ENCODE peak calls at places on chromosome 2, in nine cellular contexts. One of them, this sample, is unnamed.

GRCh38 chr2:16513626-16514025 is 152.0 kb downstream of the CYRIA start:
- DNase-seq in thyroid gland: no peak
- DNase-seq in IMR-90: no peak
- DNase-seq in body of pancreas: no peak
- DNase-seq in esophagus squamous epithelium: no peak
- DNase-seq in right lobe of liver: no peak
- DNase-seq in tibial nerve: no peak
- DNase-seq in sigmoid colon: no peak
- DNase-seq in GM12878: no peak
- DNase-seq in this sample: no peak

GRCh38 chr2:85429213-85429923 is 10.9 kb downstream of the SH2D6 start:
- DNase-seq in thyroid gland: no peak
- DNase-seq in IMR-90: no peak
- DNase-seq in body of pancreas: no peak
- DNase-seq in esophagus squamous epithelium: no peak
- DNase-seq in right lobe of liver: no peak
- DNase-seq in tibial nerve: no peak
- DNase-seq in sigmoid colon: no peak
- DNase-seq in GM12878: no peak
- DNase-seq in this sample: no peak

GRCh38 chr2:204650611-204651010 is 105.3 kb downstream of the PARD3B start:
- DNase-seq in thyroid gland: no peak
- DNase-seq in IMR-90: no peak
- DNase-seq in body of pancreas: no peak
- DNase-seq in esophagus squamous epithelium: no peak
- DNase-seq in right lobe of liver: no peak
- DNase-seq in tibial nerve: no peak
- DNase-seq in sigmoid colon: no peak
- DNase-seq in GM12878: no peak
- DNase-seq in this sample: no peak

GRCh38 chr2:50746526-50746925 is 285.4 kb downstream of the NRXN1 start:
- DNase-seq in thyroid gland: peak; percentile 2
- DNase-seq in IMR-90: peak; percentile 27
- DNase-seq in body of pancreas: peak; percentile 8
- DNase-seq in esophagus squamous epithelium: no peak
- DNase-seq in right lobe of liver: peak; percentile 28
- DNase-seq in tibial nerve: no peak
- DNase-seq in sigmoid colon: no peak
- DNase-seq in GM12878: no peak
- DNase-seq in this sample: no peak

GRCh38 chr2:8064608-8065007 is 617.2 kb upstream of the ID2 start:
- DNase-seq in thyroid gland: no peak
- DNase-seq in IMR-90: no peak
- DNase-seq in body of pancreas: no peak
- DNase-seq in esophagus squamous epithelium: no peak
- DNase-seq in right lobe of liver: no peak
- DNase-seq in tibial nerve: no peak
- DNase-seq in sigmoid colon: no peak
- DNase-seq in GM12878: no peak
- DNase-seq in this sample: no peak

GRCh38 chr2:57453929-57454328 is 592.7 kb upstream of the VRK2 start:
- DNase-seq in thyroid gland: no peak
- DNase-seq in IMR-90: no peak
- DNase-seq in body of pancreas: no peak
- DNase-seq in esophagus squamous epithelium: no peak
- DNase-seq in right lobe of liver: no peak
- DNase-seq in tibial nerve: no peak
- DNase-seq in sigmoid colon: no peak
- DNase-seq in GM12878: no peak
- DNase-seq in this sample: no peak

GRCh38 chr2:189534854-189535253 is 45.7 kb downstream of the SLC40A1 start:
- DNase-seq in thyroid gland: no peak
- DNase-seq in IMR-90: peak; percentile 78
- DNase-seq in body of pancreas: no peak
- DNase-seq in esophagus squamous epithelium: no peak
- DNase-seq in right lobe of liver: no peak
- DNase-seq in tibial nerve: no peak
- DNase-seq in sigmoid colon: no peak
- DNase-seq in GM12878: no peak
- DNase-seq in this sample: no peak

GRCh38 chr2:40243581-40243980 is 208.3 kb downstream of the SLC8A1 start:
- DNase-seq in thyroid gland: no peak
- DNase-seq in IMR-90: peak; percentile 91
- DNase-seq in body of pancreas: no peak
- DNase-seq in esophagus squamous epithelium: no peak
- DNase-seq in right lobe of liver: no peak
- DNase-seq in tibial nerve: no peak
- DNase-seq in sigmoid colon: no peak
- DNase-seq in GM12878: no peak
- DNase-seq in this sample: no peak

GRCh38 chr2:134685967-134686366 is 32.8 kb downstream of the TMEM163 start:
- DNase-seq in thyroid gland: no peak
- DNase-seq in IMR-90: no peak
- DNase-seq in body of pancreas: peak; percentile 41
- DNase-seq in esophagus squamous epithelium: no peak
- DNase-seq in right lobe of liver: no peak
- DNase-seq in tibial nerve: no peak
- DNase-seq in sigmoid colon: no peak
- DNase-seq in GM12878: no peak
- DNase-seq in this sample: no peak

GRCh38 chr2:239826786-239827510 is 198.2 kb downstream of the NDUFA10 start:
- DNase-seq in thyroid gland: no peak
- DNase-seq in IMR-90: no peak
- DNase-seq in body of pancreas: no peak
- DNase-seq in esophagus squamous epithelium: no peak
- DNase-seq in right lobe of liver: no peak
- DNase-seq in tibial nerve: no peak
- DNase-seq in sigmoid colon: peak; percentile 62
- DNase-seq in GM12878: no peak
- DNase-seq in this sample: no peak

GRCh38 chr2:232523682-232524597 is 2.0 kb upstream of the CHRND start:
- DNase-seq in thyroid gland: peak; percentile 29
- DNase-seq in IMR-90: peak; percentile 5
- DNase-seq in body of pancreas: peak; percentile 33
- DNase-seq in esophagus squamous epithelium: no peak
- DNase-seq in right lobe of liver: no peak
- DNase-seq in tibial nerve: no peak
- DNase-seq in sigmoid colon: no peak
- DNase-seq in GM12878: no peak
- DNase-seq in this sample: peak; percentile 63

GRCh38 chr2:201403904-201404303 is 46.8 kb upstream of the FLACC1 start:
- DNase-seq in thyroid gland: no peak
- DNase-seq in IMR-90: peak; percentile 52
- DNase-seq in body of pancreas: no peak
- DNase-seq in esophagus squamous epithelium: no peak
- DNase-seq in right lobe of liver: no peak
- DNase-seq in tibial nerve: no peak
- DNase-seq in sigmoid colon: no peak
- DNase-seq in GM12878: no peak
- DNase-seq in this sample: no peak

GRCh38 chr2:157076526-157077161 is 180.9 kb upstream of the GALNT5 start:
- DNase-seq in thyroid gland: no peak
- DNase-seq in IMR-90: no peak
- DNase-seq in body of pancreas: no peak
- DNase-seq in esophagus squamous epithelium: no peak
- DNase-seq in right lobe of liver: no peak
- DNase-seq in tibial nerve: no peak
- DNase-seq in sigmoid colon: no peak
- DNase-seq in GM12878: peak; percentile 5
- DNase-seq in this sample: no peak

GRCh38 chr2:111157071-111157661 is 36.5 kb downstream of the BCL2L11 start:
- DNase-seq in thyroid gland: peak; percentile 47
- DNase-seq in IMR-90: no peak
- DNase-seq in body of pancreas: no peak
- DNase-seq in esophagus squamous epithelium: no peak
- DNase-seq in right lobe of liver: no peak
- DNase-seq in tibial nerve: no peak
- DNase-seq in sigmoid colon: no peak
- DNase-seq in GM12878: no peak
- DNase-seq in this sample: no peak

GRCh38 chr2:179410552-179411356 is 146.1 kb upstream of the SESTD1 start:
- DNase-seq in thyroid gland: peak; percentile 22
- DNase-seq in IMR-90: peak; percentile 65
- DNase-seq in body of pancreas: peak; percentile 67
- DNase-seq in esophagus squamous epithelium: no peak
- DNase-seq in right lobe of liver: no peak
- DNase-seq in tibial nerve: peak; percentile 50
- DNase-seq in sigmoid colon: peak; percentile 67
- DNase-seq in GM12878: no peak
- DNase-seq in this sample: no peak

GRCh38 chr2:221518201-221518936 is 53.7 kb downstream of the EPHA4 start:
- DNase-seq in thyroid gland: no peak
- DNase-seq in IMR-90: peak; percentile 92
- DNase-seq in body of pancreas: no peak
- DNase-seq in esophagus squamous epithelium: no peak
- DNase-seq in right lobe of liver: no peak
- DNase-seq in tibial nerve: no peak
- DNase-seq in sigmoid colon: no peak
- DNase-seq in GM12878: no peak
- DNase-seq in this sample: no peak

GRCh38 chr2:55416826-55417568 is 2.7 kb downstream of the CCDC88A start:
- DNase-seq in thyroid gland: no peak
- DNase-seq in IMR-90: no peak
- DNase-seq in body of pancreas: no peak
- DNase-seq in esophagus squamous epithelium: no peak
- DNase-seq in right lobe of liver: no peak
- DNase-seq in tibial nerve: no peak
- DNase-seq in sigmoid colon: no peak
- DNase-seq in GM12878: no peak
- DNase-seq in this sample: no peak
- H3K4me3 ChIP-seq in thyroid gland: no peak overlapping the region
- H3K4me3 ChIP-seq in IMR-90: no peak overlapping the region
- H3K4me3 ChIP-seq in body of pancreas: no peak overlapping the region
- H3K4me3 ChIP-seq in esophagus squamous epithelium: no peak overlapping the region
- H3K4me3 ChIP-seq in right lobe of liver: no peak overlapping the region
- H3K4me3 ChIP-seq in tibial nerve: no peak overlapping the region
- H3K4me3 ChIP-seq in sigmoid colon: peak overlapping the region; percentile 77
- H3K4me3 ChIP-seq in GM12878: peak overlapping the region; percentile 64
- H3K4me3 ChIP-seq in this sample: no peak overlapping the region

GRCh38 chr2:144332356-144333143 is 187.4 kb downstream of the ZEB2 start:
- DNase-seq in thyroid gland: peak; percentile 86
- DNase-seq in IMR-90: peak; percentile 83
- DNase-seq in body of pancreas: peak; percentile 87
- DNase-seq in esophagus squamous epithelium: peak; percentile 14
- DNase-seq in right lobe of liver: peak; percentile 93
- DNase-seq in tibial nerve: peak; percentile 49
- DNase-seq in sigmoid colon: peak; percentile 90
- DNase-seq in GM12878: no peak
- DNase-seq in this sample: peak; percentile 84
- TF ChIP-seq POLR2A in thyroid gland: no peak
- TF ChIP-seq POLR2A in IMR-90: peak; percentile 63
- TF ChIP-seq POLR2A in body of pancreas: peak; percentile 87
- TF ChIP-seq POLR2A in esophagus squamous epithelium: peak; percentile 66
- TF ChIP-seq POLR2A in right lobe of liver: peak; percentile 62
- TF ChIP-seq POLR2A in tibial nerve: peak; percentile 45
- TF ChIP-seq POLR2A in sigmoid colon: no peak
- TF ChIP-seq POLR2A in GM12878: peak; percentile 70
- TF ChIP-seq POLR2A in this sample: peak; percentile 66

GRCh38 chr2:65415091-65415490 is 17.3 kb downstream of the SPRED2 start:
- DNase-seq in thyroid gland: no peak
- DNase-seq in IMR-90: no peak
- DNase-seq in body of pancreas: no peak
- DNase-seq in esophagus squamous epithelium: no peak
- DNase-seq in right lobe of liver: no peak
- DNase-seq in tibial nerve: no peak
- DNase-seq in sigmoid colon: no peak
- DNase-seq in GM12878: no peak
- DNase-seq in this sample: no peak

GRCh38 chr2:65416945-65417344 is 15.5 kb downstream of the SPRED2 start:
- DNase-seq in thyroid gland: no peak
- DNase-seq in IMR-90: no peak
- DNase-seq in body of pancreas: peak; percentile 92
- DNase-seq in esophagus squamous epithelium: no peak
- DNase-seq in right lobe of liver: no peak
- DNase-seq in tibial nerve: no peak
- DNase-seq in sigmoid colon: no peak
- DNase-seq in GM12878: no peak
- DNase-seq in this sample: no peak

GRCh38 chr2:65420712-65421431 is 11.5 kb downstream of the SPRED2 start:
- DNase-seq in thyroid gland: peak; percentile 28
- DNase-seq in IMR-90: peak; percentile 80
- DNase-seq in body of pancreas: no peak
- DNase-seq in esophagus squamous epithelium: no peak
- DNase-seq in right lobe of liver: no peak
- DNase-seq in tibial nerve: no peak
- DNase-seq in sigmoid colon: no peak
- DNase-seq in GM12878: no peak
- DNase-seq in this sample: no peak

GRCh38 chr2:65416321-65416720 is 16.1 kb downstream of the SPRED2 start:
- DNase-seq in thyroid gland: no peak
- DNase-seq in IMR-90: no peak
- DNase-seq in body of pancreas: no peak
- DNase-seq in esophagus squamous epithelium: no peak
- DNase-seq in right lobe of liver: no peak
- DNase-seq in tibial nerve: no peak
- DNase-seq in sigmoid colon: no peak
- DNase-seq in GM12878: no peak
- DNase-seq in this sample: no peak

GRCh38 chr2:65417509-65418085 is 14.8 kb downstream of the SPRED2 start:
- DNase-seq in thyroid gland: no peak
- DNase-seq in IMR-90: no peak
- DNase-seq in body of pancreas: no peak
- DNase-seq in esophagus squamous epithelium: no peak
- DNase-seq in right lobe of liver: no peak
- DNase-seq in tibial nerve: no peak
- DNase-seq in sigmoid colon: no peak
- DNase-seq in GM12878: no peak
- DNase-seq in this sample: no peak
- H3K4me3 ChIP-seq in thyroid gland: no peak overlapping the region
- H3K4me3 ChIP-seq in IMR-90: no peak overlapping the region
- H3K4me3 ChIP-seq in body of pancreas: no peak overlapping the region
- H3K4me3 ChIP-seq in esophagus squamous epithelium: no peak overlapping the region
- H3K4me3 ChIP-seq in right lobe of liver: no peak overlapping the region
- H3K4me3 ChIP-seq in tibial nerve: no peak overlapping the region
- H3K4me3 ChIP-seq in sigmoid colon: no peak overlapping the region
- H3K4me3 ChIP-seq in GM12878: no peak overlapping the region
- H3K4me3 ChIP-seq in this sample: no peak overlapping the region

DNA sequence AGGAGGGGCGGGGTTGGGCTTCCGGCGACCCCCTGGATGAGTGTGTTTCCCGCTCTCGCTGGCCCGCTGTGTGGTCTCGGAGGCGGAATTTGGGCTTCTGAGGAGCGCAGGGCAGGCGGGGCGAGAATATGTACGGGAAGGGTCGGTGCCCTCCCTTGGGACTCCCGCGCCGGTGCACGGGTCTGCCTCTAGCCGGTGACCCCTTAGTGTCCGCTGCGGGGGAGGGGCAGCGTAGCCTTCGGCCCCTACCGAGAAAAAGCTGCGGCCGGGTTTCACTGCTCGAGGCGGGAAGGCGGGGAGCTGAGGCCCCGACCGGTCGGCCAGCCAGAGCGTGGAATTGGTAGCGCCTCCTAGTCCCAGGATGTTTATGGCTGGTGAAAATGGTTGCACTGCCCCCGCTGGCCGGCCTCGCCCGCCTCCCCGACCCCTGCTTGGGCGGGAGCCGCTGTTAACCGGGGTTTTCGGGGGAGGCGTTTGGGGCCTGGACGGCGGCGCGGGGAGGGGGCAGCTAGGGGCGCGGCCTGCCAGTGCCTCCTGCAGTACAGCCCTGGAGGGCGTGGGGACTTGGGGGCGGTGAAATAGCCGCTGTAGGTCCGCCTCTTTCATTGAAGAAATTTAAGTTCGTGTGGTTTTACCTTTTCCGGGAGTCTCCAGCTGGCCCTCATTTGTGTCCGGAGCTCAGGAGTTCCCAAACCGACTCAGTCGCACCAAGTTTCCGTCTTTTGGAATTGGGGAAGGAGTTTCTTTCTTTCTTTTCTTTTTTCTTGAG is at the start of gene UGP2:
- DNase-seq in thyroid gland: peak; percentile 95
- DNase-seq in IMR-90: peak; percentile 92
- DNase-seq in body of pancreas: peak; percentile 94
- DNase-seq in esophagus squamous epithelium: peak; percentile 65
- DNase-seq in right lobe of liver: peak; percentile 97
- DNase-seq in tibial nerve: peak; percentile 87
- DNase-seq in sigmoid colon: peak; percentile 96
- DNase-seq in GM12878: peak; percentile 62
- DNase-seq in this sample: peak; percentile 91
- TF ChIP-seq POLR2A in thyroid gland: peak; percentile 16
- TF ChIP-seq POLR2A in IMR-90: peak; percentile 93
- TF ChIP-seq POLR2A in body of pancreas: peak; percentile 90
- TF ChIP-seq POLR2A in esophagus squamous epithelium: peak; percentile 79
- TF ChIP-seq POLR2A in right lobe of liver: peak; percentile 97
- TF ChIP-seq POLR2A in tibial nerve: peak; percentile 55
- TF ChIP-seq POLR2A in sigmoid colon: peak; percentile 56
- TF ChIP-seq POLR2A in GM12878: peak; percentile 77
- TF ChIP-seq POLR2A in this sample: peak; percentile 79

This sample was measured in gastrocnemius medialis.